ENCODE peak calls at places on chromosomes 13 and 19, in five cellular contexts. V, X, B, F and Q are unnamed samples. For H3K36me3, the result is how much of the 10 kb centered on the place peaks cover.

GRCh38 chr13:99314640-99315176 is 7.5 kb upstream of the GPR183 start:
- DNase-seq in V (no peak), X (no peak), B (peak), F (no peak), Q (no peak)

GRCh38 chr13:30367296-30367695 is 55.0 kb upstream of the UBE2L5 start:
- DNase-seq in V (no peak), X (no peak), B (no peak), F (no peak), Q (no peak)

GRCh38 chr13:101452519-101453485 is at the start of gene ITGBL1:
- DNase-seq in V (peak), X (peak), B (no peak), F (no peak), Q (no peak)

GRCh38 chr19:6010107-6010506 is 32.2 kb upstream of the RANBP3 start:
- DNase-seq in V (no peak), X (no peak), B (no peak), F (no peak), Q (no peak)

GRCh38 chr13:91078093-91078679 is 269.3 kb upstream of the MIR17HG start:
- DNase-seq in V (no peak), X (no peak), B (no peak), F (no peak), Q (no peak)

GRCh38 chr13:33312150-33312908 is 26.8 kb upstream of the STARD13 start:
- DNase-seq in V (no peak), X (no peak), B (no peak), F (no peak), Q (no peak)

GRCh38 chr13:65787087-65787486 is 1443.0 kb downstream of the PCDH9 start:
- DNase-seq in V (no peak), X (no peak), B (no peak), F (no peak), Q (no peak)

GRCh38 chr13:51731759-51732158 is 72.2 kb downstream of the DHRS12 start:
- DNase-seq in V (no peak), X (no peak), B (no peak), F (no peak), Q (no peak)

GRCh38 chr13:97212540-97213146 is 9.5 kb upstream of the MBNL2 start:
- DNase-seq in V (no peak), X (no peak), B (no peak), F (peak), Q (no peak)

GRCh38 chr19:32224371-32225244 is 120.8 kb upstream of the ZNF507 start:
- DNase-seq in V (peak), X (peak), B (peak), F (peak), Q (peak)

GRCh38 chr13:67223024-67223423 is 7.1 kb downstream of the PCDH9 start:
- DNase-seq in V (no peak), X (no peak), B (no peak), F (no peak), Q (no peak)

GRCh38 chr19:315811-316210 is 24.6 kb upstream of the PLPP2 start:
- DNase-seq in V (no peak), X (no peak), B (no peak), F (no peak), Q (no peak)

GRCh38 chr13:100809856-100810255 is 135.3 kb upstream of the TMTC4 start:
- DNase-seq in V (no peak), X (no peak), B (no peak), F (no peak), Q (no peak)

GRCh38 chr19:16416574-16416973 is 55.2 kb downstream of the EPS15L1 start:
- DNase-seq in V (no peak), X (no peak), B (no peak), F (no peak), Q (no peak)

GRCh38 chr19:3699071-3699740 is 1.1 kb downstream of the PIP5K1C start:
- DNase-seq in V (peak), X (peak), B (no peak), F (peak), Q (no peak)

GRCh38 chr19:1213391-1214286 is 8.1 kb downstream of the STK11 start:
- DNase-seq in V (peak), X (peak), B (peak), F (peak), Q (peak)

GRCh38 chr19:7931221-7932061 is 5.5 kb upstream of the CTXN1 start:
- DNase-seq in V (peak), X (peak), B (no peak), F (no peak), Q (peak)
- H3K36me3 ChIP-seq in V (half or more), X (under half), B (half or more), F (under half), Q (under half)

DNA sequence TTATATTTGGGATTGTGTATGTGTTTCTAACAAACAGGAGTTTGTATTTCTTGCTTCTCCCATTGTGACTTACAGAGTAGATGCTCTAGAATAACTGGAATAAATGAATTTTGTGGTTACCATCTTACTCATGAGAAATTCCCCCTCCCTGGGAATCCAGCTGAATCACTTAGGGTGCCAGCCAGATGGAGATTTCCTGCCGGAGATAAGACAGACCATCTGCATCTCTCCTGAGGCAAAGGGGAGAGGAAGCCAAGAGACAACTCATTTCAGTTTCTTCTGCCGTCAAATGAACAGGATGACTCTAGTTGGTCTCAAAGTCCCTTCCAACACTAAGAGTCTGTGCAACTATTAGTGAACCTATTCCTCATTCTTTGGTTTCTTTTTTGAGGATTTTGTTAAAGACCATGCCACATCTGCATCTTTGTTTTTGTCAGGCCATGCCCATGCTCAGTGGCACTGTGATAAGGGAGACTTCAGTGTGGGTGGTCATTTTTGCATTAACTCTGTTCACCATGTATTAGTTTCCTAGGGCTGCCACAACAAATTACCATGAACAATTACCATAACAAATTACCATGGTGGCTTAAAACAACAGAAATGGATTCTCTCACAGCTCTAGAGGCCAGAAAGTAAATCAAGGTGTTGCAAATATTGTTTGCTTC is 112.8 kb downstream of the NDFIP2 start:
- DNase-seq in V (no peak), X (no peak), B (no peak), F (no peak), Q (no peak)
- H3K36me3 ChIP-seq in V (under half), X (under half), B (under half), F (under half), Q (under half)

DNA sequence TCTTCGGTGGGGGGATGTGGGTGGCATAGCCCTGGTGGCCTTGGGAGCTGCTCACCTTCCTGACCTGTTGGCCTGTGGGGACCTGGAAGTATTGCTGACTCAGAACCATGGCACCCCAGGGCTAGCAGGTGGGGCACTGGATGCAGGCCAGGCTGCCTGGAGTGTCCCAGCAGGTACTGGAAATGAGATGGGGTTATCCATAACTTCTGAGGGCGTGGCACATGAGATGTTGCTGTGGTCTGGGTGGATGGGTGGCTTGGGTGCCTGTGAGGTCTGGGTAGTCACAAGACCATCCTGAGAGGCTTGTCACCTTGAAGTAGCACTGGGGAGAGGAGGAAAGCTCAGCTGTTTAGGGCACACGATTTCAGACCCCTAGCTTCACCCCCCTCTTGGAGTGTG is 636 bp upstream of the RNF225 start:
- DNase-seq in V (peak), X (no peak), B (no peak), F (no peak), Q (no peak)
- H3K36me3 ChIP-seq in V (under half), X (under half), B (under half), F (under half), Q (under half)

GRCh38 chr19:36025541-36025940 is 7.1 kb downstream of the CLIP3 start:
- DNase-seq in V (no peak), X (no peak), B (no peak), F (no peak), Q (no peak)

GRCh38 chr19:36027696-36028095 is 5.0 kb downstream of the CLIP3 start:
- DNase-seq in V (no peak), X (no peak), B (no peak), F (no peak), Q (no peak)

GRCh38 chr19:36019061-36019670 is 5.2 kb upstream of the ALKBH6 start:
- DNase-seq in V (no peak), X (no peak), B (no peak), F (no peak), Q (no peak)

GRCh38 chr19:36026091-36026876 is 6.4 kb downstream of the CLIP3 start:
- DNase-seq in V (peak), X (no peak), B (no peak), F (no peak), Q (no peak)

DNA sequence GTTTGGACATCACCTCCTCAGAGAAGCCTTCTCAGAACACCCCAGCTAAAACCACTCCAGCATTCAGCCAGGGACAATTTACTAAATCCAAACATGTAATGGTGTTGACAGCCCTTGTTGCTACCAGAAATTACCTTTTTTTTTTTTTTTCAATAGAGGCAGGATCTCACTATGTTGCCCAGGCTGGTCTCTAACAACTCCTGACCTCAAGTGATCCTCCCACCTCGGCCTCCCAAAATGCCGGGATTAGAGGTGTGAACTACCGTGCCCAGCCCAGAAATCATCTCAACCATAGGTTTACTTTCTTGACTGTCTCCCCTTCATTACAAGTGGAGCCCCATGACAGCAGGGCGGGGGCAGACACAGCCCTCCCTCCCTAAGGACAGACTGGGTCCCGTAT is 9.2 kb downstream of the CLIP3 start:
- DNase-seq in V (no peak), X (no peak), B (no peak), F (no peak), Q (no peak)
- H3K36me3 ChIP-seq in V (under half), X (under half), B (under half), F (under half), Q (under half)

DNA sequence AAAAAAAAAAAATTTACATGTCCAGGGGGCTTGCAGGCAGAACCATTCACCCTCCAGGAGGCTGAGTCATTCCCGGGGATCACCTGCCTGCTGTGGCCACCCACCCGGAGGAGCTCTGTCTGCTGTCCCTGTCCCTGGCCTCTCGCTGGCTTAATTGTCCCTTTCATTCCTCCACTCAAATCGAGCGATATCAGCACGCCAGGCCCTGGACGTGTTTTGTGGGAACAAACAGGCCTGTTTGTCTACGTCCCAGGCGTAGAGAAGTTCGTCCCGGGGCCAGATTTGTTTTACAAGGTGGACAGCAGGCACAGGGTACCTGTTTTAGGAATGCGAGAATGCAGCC is 21.2 kb downstream of the SULT2B1 start:
- DNase-seq in V (no peak), X (no peak), B (no peak), F (no peak), Q (no peak)
- H3K36me3 ChIP-seq in V (under half), X (under half), B (under half), F (under half), Q (under half)

GRCh38 chr19:39352549-39353285 is 10.5 kb downstream of the SAMD4B start:
- DNase-seq in V (no peak), X (no peak), B (no peak), F (no peak), Q (no peak)

GRCh38 chr19:39356647-39357046 is 14.4 kb downstream of the SAMD4B start:
- DNase-seq in V (no peak), X (no peak), B (no peak), F (no peak), Q (no peak)

GRCh38 chr19:39355253-39355652 is 13.0 kb downstream of the SAMD4B start:
- DNase-seq in V (no peak), X (no peak), B (no peak), F (no peak), Q (no peak)

GRCh38 chr19:39359026-39359425 is 16.8 kb downstream of the SAMD4B start:
- DNase-seq in V (no peak), X (no peak), B (no peak), F (no peak), Q (no peak)

DNA sequence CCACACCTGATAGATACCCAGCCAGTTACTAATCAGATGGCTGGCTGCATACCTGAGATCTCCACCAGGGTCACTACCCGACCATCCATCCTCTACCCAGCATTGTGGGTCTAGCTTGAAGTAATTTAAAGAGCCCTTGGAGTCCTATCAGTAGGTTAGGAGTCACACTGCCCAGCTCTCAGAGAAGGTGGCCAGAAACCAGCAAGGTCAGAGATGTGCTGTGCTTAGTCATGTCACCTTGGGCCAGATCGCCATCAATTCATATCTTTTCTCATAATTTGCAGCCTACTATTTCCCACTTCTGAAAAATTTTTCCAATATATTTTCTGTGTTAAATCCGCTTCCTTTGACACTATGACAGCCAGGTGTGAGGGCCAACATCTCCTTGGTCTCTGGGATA is 13.9 kb downstream of the SAMD4B start:
- DNase-seq in V (no peak), X (no peak), B (no peak), F (no peak), Q (no peak)
- H3K36me3 ChIP-seq in V (half or more), X (under half), B (half or more), F (under half), Q (under half)

GRCh38 chr13:37026778-37027177 is 26.2 kb downstream of the EXOSC8 start:
- DNase-seq in V (no peak), X (no peak), B (no peak), F (no peak), Q (no peak)

GRCh38 chr13:37029617-37030016 is 29.0 kb downstream of the EXOSC8 start:
- DNase-seq in V (no peak), X (no peak), B (no peak), F (no peak), Q (no peak)

GRCh38 chr13:37027639-37028038 is 27.1 kb downstream of the EXOSC8 start:
- DNase-seq in V (no peak), X (no peak), B (no peak), F (no peak), Q (no peak)

DNA sequence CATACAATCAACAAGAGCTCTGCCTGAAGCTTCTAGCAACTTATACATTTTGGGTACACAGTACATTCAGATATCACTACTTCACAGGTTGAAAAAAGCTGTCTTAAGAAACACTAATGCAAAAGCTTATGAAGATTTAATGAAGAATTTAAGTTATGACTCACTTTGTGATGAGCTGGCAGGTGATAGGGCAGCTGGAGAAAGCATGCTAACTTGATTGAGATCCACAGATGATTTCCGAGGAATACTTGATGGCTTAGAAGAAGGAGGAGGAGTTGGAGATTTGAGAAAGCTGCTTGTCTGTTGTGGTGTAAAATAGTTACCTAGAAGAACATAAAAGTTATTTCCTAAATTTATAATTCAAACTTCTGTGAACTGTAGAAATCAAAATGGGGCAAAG is 23.3 kb downstream of the EXOSC8 start:
- DNase-seq in V (no peak), X (no peak), B (no peak), F (no peak), Q (no peak)
- H3K36me3 ChIP-seq in V (under half), X (under half), B (half or more), F (under half), Q (under half)

GRCh38 chr19:10553087-10553667 is 9.5 kb downstream of the ATG4D start:
- DNase-seq in V (no peak), X (no peak), B (no peak), F (no peak), Q (no peak)
- H3K36me3 ChIP-seq in V (half or more), X (under half), B (half or more), F (under half), Q (under half)